ENCODE peak calls at places on chromosomes 3 and 15, in eight cellular contexts. F is GM06990, U is upper lobe of right lung, W is tibial artery, H is breast epithelium, M is cardiac muscle cell, X is stomach, R is heart left ventricle. J is an unnamed sample.

GRCh38 chr3:35929158-35929557 is 289.8 kb downstream of the ARPP21 start:
- DNase-seq in F (no peak), U (no peak), W (no peak), H (no peak), M (peak), X (no peak), R (no peak), J (no peak)

GRCh38 chr15:73284073-73284472 is 84.7 kb downstream of the HCN4 start:
- DNase-seq in F (no peak), U (no peak), W (no peak), H (no peak), M (peak), X (no peak), R (no peak), J (no peak)

GRCh38 chr3:127588675-127589577 is 1.6 kb downstream of the TPRA1 start:
- DNase-seq in F (peak), U (no peak), W (no peak), H (no peak), M (peak), X (no peak), R (peak), J (no peak)

GRCh38 chr15:52228928-52229327 is 37.7 kb upstream of the GNB5 start:
- DNase-seq in F (peak), U (no peak), W (no peak), H (no peak), M (no peak), X (peak), R (no peak), J (no peak)

GRCh38 chr3:41365973-41366372 is 166.7 kb downstream of the CTNNB1 start:
- DNase-seq in F (no peak), U (no peak), W (no peak), H (no peak), M (no peak), X (no peak), R (no peak), J (no peak)

GRCh38 chr3:127172670-127173515 is 20.0 kb upstream of the PRR23E start:
- DNase-seq in F (no peak), U (peak), W (peak), H (no peak), M (peak), X (no peak), R (no peak), J (no peak)

GRCh38 chr15:93997071-93997658 is 234.2 kb upstream of the MCTP2 start:
- DNase-seq in F (no peak), U (no peak), W (no peak), H (no peak), M (peak), X (no peak), R (no peak), J (peak)

GRCh38 chr3:51024765-51025681 is 350.3 kb downstream of the DOCK3 start:
- DNase-seq in F (no peak), U (no peak), W (no peak), H (no peak), M (no peak), X (peak), R (peak), J (no peak)

GRCh38 chr3:121819236-121819635 is 15.6 kb downstream of the IQCB1 start:
- DNase-seq in F (no peak), U (no peak), W (no peak), H (no peak), M (no peak), X (no peak), R (no peak), J (no peak)

GRCh38 chr15:28103402-28103801 is 4.3 kb upstream of the OCA2 start:
- DNase-seq in F (no peak), U (no peak), W (no peak), H (no peak), M (no peak), X (no peak), R (no peak), J (no peak)

GRCh38 chr3:58206406-58207011 is 4.3 kb downstream of the DNASE1L3 start:
- DNase-seq in F (peak), U (no peak), W (no peak), H (no peak), M (peak), X (no peak), R (no peak), J (no peak)

GRCh38 chr3:40186508-40186907 is 123.0 kb upstream of the EIF1B start:
- DNase-seq in F (no peak), U (no peak), W (no peak), H (no peak), M (no peak), X (peak), R (no peak), J (no peak)

GRCh38 chr15:28101201-28101600 is 2.1 kb upstream of the OCA2 start:
- DNase-seq in F (no peak), U (no peak), W (no peak), H (no peak), M (no peak), X (no peak), R (no peak), J (no peak)

GRCh38 chr3:144273611-144274010 is 302.0 kb downstream of the DIPK2A start:
- DNase-seq in F (no peak), U (no peak), W (no peak), H (no peak), M (peak), X (no peak), R (no peak), J (no peak)

GRCh38 chr3:127457746-127458145 is 132.8 kb downstream of the TPRA1 start:
- DNase-seq in F (no peak), U (no peak), W (no peak), H (peak), M (no peak), X (no peak), R (no peak), J (no peak)

GRCh38 chr15:39127151-39127815 is 453.6 kb upstream of the THBS1 start:
- DNase-seq in F (no peak), U (no peak), W (no peak), H (no peak), M (peak), X (no peak), R (no peak), J (no peak)

GRCh38 chr15:71011503-71012155 is 103.6 kb upstream of the THSD4 start:
- DNase-seq in F (no peak), U (no peak), W (no peak), H (no peak), M (peak), X (no peak), R (no peak), J (no peak)

GRCh38 chr3:127915115-127915936 is at the start of gene KBTBD12:
- DNase-seq in F (no peak), U (peak), W (peak), H (no peak), M (no peak), X (peak), R (peak), J (no peak)

GRCh38 chr3:157786216-157786615 is 283.0 kb upstream of the VEPH1 start:
- DNase-seq in F (no peak), U (no peak), W (no peak), H (no peak), M (peak), X (no peak), R (no peak), J (no peak)

GRCh38 chr3:71512000-71512399 is 71.5 kb downstream of the FOXP1 start:
- DNase-seq in F (no peak), U (no peak), W (no peak), H (no peak), M (no peak), X (no peak), R (no peak), J (no peak)

GRCh38 chr15:68051109-68051508 is 3.0 kb upstream of the PIAS1 start:
- DNase-seq in F (no peak), U (no peak), W (no peak), H (no peak), M (no peak), X (no peak), R (no peak), J (no peak)

GRCh38 chr3:15905041-15905440 is 107.3 kb upstream of the ANKRD28 start:
- DNase-seq in F (no peak), U (no peak), W (no peak), H (no peak), M (no peak), X (no peak), R (no peak), J (no peak)

GRCh38 chr15:67372563-67372962 is 118.0 kb downstream of the IQCH start:
- DNase-seq in F (no peak), U (no peak), W (no peak), H (no peak), M (peak), X (no peak), R (no peak), J (no peak)

GRCh38 chr15:97502038-97502437 is 458.5 kb upstream of the ARRDC4 start:
- DNase-seq in F (no peak), U (no peak), W (no peak), H (no peak), M (peak), X (no peak), R (no peak), J (no peak)

GRCh38 chr15:36784098-36784670 is 204.8 kb downstream of the CDIN1 start:
- DNase-seq in F (no peak), U (no peak), W (no peak), H (no peak), M (no peak), X (no peak), R (no peak), J (no peak)

GRCh38 chr15:99438691-99439523 is 126.9 kb upstream of the MEF2A start:
- DNase-seq in F (no peak), U (no peak), W (peak), H (no peak), M (no peak), X (peak), R (no peak), J (peak)

GRCh38 chr3:168121175-168121853 is 25.6 kb upstream of the GOLIM4 start:
- DNase-seq in F (no peak), U (no peak), W (no peak), H (peak), M (peak), X (peak), R (no peak), J (no peak)

GRCh38 chr3:168127466-168127865 is 31.7 kb upstream of the GOLIM4 start:
- DNase-seq in F (no peak), U (no peak), W (no peak), H (no peak), M (no peak), X (no peak), R (no peak), J (no peak)

GRCh38 chr3:168123211-168124173 is 27.8 kb upstream of the GOLIM4 start:
- DNase-seq in F (no peak), U (no peak), W (no peak), H (no peak), M (peak), X (no peak), R (no peak), J (no peak)

DNA sequence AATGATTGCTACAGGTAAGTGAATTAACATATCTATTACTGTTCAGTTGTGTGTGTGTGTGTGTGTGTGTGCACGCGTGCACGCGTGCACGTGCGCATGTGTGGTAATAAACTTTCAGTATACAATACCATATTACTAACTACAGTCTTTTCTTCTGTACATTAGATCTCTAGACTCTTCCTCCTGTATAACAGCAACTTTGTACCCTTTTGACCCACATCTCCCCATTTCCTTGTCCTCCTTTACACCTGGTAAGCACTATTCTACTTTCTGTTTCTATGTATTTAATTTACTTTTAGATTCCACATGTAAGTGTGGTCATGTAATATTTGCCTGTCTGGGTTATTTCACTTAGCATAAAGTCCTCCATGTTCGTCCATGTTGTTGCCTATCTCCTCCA is 29.1 kb upstream of the GOLIM4 start:
- DNase-seq in F (no peak), U (no peak), W (no peak), H (no peak), M (no peak), X (no peak), R (no peak), J (no peak)
- TF ChIP-seq CTCF in F (no peak), U (no peak), W (no peak), H (no peak), M (no peak), X (no peak), R (no peak), J (no peak)

DNA sequence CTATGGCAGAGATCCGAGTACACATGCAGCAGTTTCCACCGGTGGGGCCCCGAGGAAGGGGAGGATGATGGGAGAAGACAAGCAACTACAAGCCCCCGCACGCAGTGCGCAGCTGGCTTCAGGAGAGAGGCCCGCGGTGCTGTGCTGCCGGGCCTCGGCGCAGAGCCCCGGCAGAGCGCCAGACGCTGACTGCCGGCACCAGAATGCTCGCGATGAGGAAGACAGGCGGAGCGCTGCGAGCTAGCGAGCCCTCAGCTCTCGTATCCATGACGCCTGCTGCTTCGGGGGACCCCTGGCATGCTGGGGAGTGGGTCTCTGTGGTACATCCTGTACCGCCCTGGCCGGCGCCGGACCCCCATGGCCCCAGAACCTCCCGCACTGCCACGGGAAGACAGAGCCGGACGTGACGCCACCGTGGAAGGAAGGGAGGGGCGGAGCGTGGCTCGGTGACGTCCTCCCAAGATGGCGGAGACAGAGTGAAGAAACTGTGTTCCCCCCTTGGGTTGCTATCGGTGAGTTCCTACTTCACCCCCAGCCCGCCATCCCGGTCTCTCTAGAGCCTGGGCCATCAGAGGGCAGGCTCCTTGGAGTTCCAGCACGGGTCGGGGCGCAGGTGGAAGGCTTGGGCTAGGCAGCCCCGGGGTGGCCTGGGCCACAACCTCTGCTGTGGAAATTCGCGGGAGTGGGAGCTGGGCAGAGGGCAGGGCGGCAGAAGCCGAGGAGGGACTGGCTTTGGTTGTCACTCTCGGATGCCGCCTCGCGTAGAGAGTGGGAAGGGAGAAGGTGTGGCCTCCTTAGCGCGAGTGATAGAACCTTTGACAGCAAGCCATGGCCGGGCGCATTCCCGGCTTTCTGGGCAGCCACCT is at the start of gene MYNN:
- DNase-seq in F (peak), U (peak), W (peak), H (peak), M (peak), X (peak), R (peak), J (peak)
- TF ChIP-seq CTCF in F (peak), U (peak), W (no peak), H (no peak), M (peak), X (no peak), R (no peak), J (no peak)

DNA sequence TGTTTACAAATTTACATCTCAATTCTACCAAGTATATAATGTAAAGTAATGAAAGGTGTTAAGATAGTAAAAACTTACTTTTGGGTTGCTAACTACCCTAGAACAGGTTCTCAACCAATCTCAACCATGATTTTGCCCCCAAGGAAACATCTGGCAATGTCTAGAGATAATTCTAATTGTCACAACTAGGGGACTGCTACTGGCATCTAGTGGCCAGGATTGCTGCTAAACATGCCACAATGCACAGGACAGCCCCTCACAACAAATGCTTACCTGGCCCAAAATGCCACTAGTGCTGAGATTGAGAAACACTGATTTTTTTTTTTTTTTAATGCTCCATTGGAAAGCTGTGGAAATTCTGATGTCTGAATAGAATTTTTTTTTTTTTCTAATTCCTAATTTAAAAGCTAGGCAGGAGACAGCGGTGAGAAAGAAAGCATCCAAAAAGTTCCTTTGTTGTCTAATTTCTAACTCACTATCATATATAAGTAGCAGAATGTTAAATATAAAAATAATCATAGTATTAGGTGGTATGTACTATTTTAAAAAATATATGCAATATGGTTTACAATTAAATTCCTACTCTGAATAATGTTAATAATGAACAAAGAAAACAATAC is 81.5 kb downstream of the TJP1 start:
- DNase-seq in F (no peak), U (no peak), W (no peak), H (no peak), M (no peak), X (no peak), R (no peak), J (no peak)
- TF ChIP-seq CTCF in F (peak), U (no peak), W (no peak), H (no peak), M (peak), X (no peak), R (no peak), J (peak)

DNA sequence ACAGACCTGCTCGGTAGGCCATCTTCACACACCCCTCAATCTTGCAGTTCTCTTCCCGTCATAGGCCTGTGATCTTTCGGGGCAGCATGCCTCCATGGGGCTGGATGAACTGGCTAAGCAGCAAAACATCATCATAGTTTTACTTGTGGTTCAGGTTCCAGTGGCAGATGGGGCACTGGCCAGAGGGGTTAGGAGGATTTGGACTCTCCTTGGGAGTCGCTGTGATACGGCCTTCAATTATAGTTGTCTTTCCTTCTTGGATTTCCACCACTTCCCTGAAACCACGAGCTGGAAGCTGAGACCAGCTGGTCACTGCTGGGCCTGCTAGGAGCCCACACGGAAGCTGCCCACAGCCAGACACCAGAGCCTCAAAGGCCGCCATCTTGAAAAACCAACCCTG is 15.7 kb downstream of the ZNF589 start:
- DNase-seq in F (no peak), U (no peak), W (no peak), H (no peak), M (no peak), X (no peak), R (no peak), J (no peak)
- TF ChIP-seq CTCF in F (no peak), U (no peak), W (no peak), H (no peak), M (no peak), X (no peak), R (no peak), J (no peak)

DNA sequence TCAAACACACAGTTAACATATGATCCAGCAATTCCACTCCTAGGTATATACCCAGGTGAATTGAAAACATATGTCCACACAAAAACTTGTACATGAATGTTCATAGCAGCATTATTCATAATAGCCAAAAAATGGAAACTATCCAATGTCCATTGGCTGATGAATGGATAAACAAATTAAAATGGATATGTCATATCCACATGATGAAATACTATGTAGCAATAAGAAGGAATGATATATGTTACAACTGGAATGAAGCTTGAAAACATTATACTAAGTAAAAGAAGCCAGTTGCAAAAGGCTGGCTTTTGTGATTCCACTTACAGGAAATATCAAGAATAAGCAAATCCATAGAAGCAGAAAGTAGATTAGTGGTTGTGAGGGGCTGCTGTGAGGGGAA is 33.7 kb downstream of the BNC1 start:
- DNase-seq in F (no peak), U (no peak), W (no peak), H (no peak), M (peak), X (no peak), R (no peak), J (no peak)
- TF ChIP-seq CTCF in F (no peak), U (no peak), W (no peak), H (no peak), M (no peak), X (no peak), R (no peak), J (no peak)

DNA sequence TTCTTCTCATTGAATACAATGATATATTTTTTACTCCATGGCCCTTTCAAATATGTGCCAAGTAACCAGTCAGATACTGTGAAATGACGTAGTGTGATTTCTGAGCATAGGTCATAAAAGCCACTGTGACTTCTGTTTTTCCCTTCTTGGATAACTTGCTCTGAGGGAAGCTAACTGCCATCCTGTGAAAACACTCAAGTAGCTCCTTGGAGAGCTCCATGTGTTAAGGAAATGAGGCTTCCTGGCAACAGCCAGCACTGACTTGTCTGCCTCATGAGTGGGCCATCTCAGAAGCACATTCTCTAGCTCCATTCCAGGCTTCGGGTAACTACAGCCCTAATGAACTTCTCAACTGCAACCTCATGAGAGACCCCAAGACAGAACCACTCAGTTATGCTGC is 9.5 kb upstream of the CCDC80 start:
- DNase-seq in F (no peak), U (no peak), W (no peak), H (no peak), M (peak), X (no peak), R (no peak), J (no peak)
- TF ChIP-seq CTCF in F (no peak), U (no peak), W (no peak), H (no peak), M (no peak), X (no peak), R (no peak), J (no peak)

GRCh38 chr3:60578936-60579335 is 672.3 kb downstream of the FHIT start:
- DNase-seq in F (no peak), U (no peak), W (no peak), H (no peak), M (no peak), X (no peak), R (no peak), J (no peak)
- TF ChIP-seq CTCF in F (no peak), U (no peak), W (no peak), H (no peak), M (no peak), X (no peak), R (no peak), J (no peak)

DNA sequence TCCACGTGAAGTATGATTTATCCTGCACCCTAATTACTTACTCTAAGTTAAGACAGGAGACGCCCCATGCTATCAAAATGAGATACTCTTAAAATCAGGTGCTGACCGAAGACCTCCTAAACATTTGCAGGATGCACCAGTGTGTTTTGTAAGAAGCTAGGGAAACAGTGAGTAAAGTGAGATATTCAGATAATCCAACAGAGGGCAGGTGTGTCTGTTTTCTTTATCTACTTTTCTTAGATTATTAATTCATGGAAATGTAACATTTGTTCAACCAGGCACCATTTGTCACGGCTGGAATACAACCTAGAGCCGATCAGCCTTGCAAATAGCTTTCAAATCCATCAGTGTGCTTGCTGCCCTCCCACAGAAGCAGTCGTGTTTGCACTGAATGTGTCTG is 202.0 kb upstream of the CHRM5 start:
- DNase-seq in F (no peak), U (no peak), W (no peak), H (no peak), M (no peak), X (no peak), R (no peak), J (no peak)
- TF ChIP-seq CTCF in F (no peak), U (no peak), W (no peak), H (no peak), M (no peak), X (no peak), R (no peak), J (no peak)